ENCODE peak calls at places on chromosomes 16 and 17, in nine cellular contexts. I is amniotic stem cell, J is non-pigmented ciliary epithelial cell, P is natural killer cell, H is foreskin melanocyte, D is SJSA1, V is fibroblast of mammary gland, L is hippocampal formation, Q is adipocyte. C is an unnamed sample.

GRCh38 chr17:82444284-82444893 is 6.2 kb downstream of the CYBC1 start:
- DNase-seq in I (no peak), J (no peak), P (no peak), H (no peak), D (no peak), V (no peak), L (no peak), Q (no peak), C (no peak)

GRCh38 chr17:11240841-11241610 is at the start of gene SHISA6:
- DNase-seq in I (no peak), J (no peak), P (no peak), H (no peak), D (no peak), V (no peak), L (no peak), Q (no peak), C (no peak)

GRCh38 chr17:42843358-42843934 is 934 bp upstream of the AOC2 start:
- DNase-seq in I (peak; percentile 4), J (no peak), P (no peak), H (peak; percentile 44), D (peak; percentile 40), V (peak; percentile 80), L (peak; percentile 58), Q (peak; percentile 82), C (no peak)

GRCh38 chr17:1638624-1639300 is 6.8 kb downstream of the SCARF1 start:
- DNase-seq in I (no peak), J (no peak), P (no peak), H (no peak), D (no peak), V (no peak), L (no peak), Q (no peak), C (no peak)

GRCh38 chr16:15598648-15599190 is 44.2 kb downstream of the MARF1 start:
- DNase-seq in I (no peak), J (no peak), P (no peak), H (no peak), D (no peak), V (no peak), L (no peak), Q (no peak), C (no peak)

GRCh38 chr17:42431758-42432161 is 8.7 kb upstream of the CAVIN1 start:
- DNase-seq in I (no peak), J (no peak), P (no peak), H (no peak), D (no peak), V (peak; percentile 52), L (no peak), Q (peak; percentile 84), C (peak; percentile 12)

GRCh38 chr17:50170662-50171370 is 5.0 kb downstream of the SGCA start:
- DNase-seq in I (no peak), J (no peak), P (no peak), H (no peak), D (no peak), V (peak; percentile 11), L (no peak), Q (no peak), C (no peak)

GRCh38 chr16:27572711-27573110 is 22.8 kb downstream of the KATNIP start:
- DNase-seq in I (no peak), J (no peak), P (no peak), H (no peak), D (no peak), V (peak; percentile 69), L (no peak), Q (peak; percentile 38), C (no peak)

GRCh38 chr17:39752241-39752831 is 14.6 kb downstream of the GRB7 start:
- DNase-seq in I (no peak), J (no peak), P (no peak), H (no peak), D (no peak), V (no peak), L (no peak), Q (no peak), C (no peak)

GRCh38 chr17:52106638-52107261 is 51.8 kb downstream of the CA10 start:
- DNase-seq in I (no peak), J (no peak), P (no peak), H (peak; percentile 22), D (peak; percentile 52), V (peak; percentile 46), L (peak; percentile 36), Q (peak; percentile 53), C (peak; percentile 1)

GRCh38 chr17:2705263-2705662 is 6.3 kb downstream of the CLUH start:
- DNase-seq in I (no peak), J (peak; percentile 35), P (no peak), H (no peak), D (peak; percentile 38), V (peak; percentile 72), L (no peak), Q (no peak), C (no peak)

GRCh38 chr17:42618442-42619150 is 9.1 kb downstream of the TUBG1 start:
- DNase-seq in I (no peak), J (no peak), P (no peak), H (no peak), D (no peak), V (peak; percentile 12), L (no peak), Q (no peak), C (no peak)

GRCh38 chr17:20171741-20172377 is 162.7 kb downstream of the SPECC1 start:
- DNase-seq in I (no peak), J (no peak), P (no peak), H (no peak), D (no peak), V (no peak), L (no peak), Q (no peak), C (no peak)

GRCh38 chr16:72425571-72426341 is 253.8 kb upstream of the PMFBP1 start:
- DNase-seq in I (no peak), J (no peak), P (no peak), H (no peak), D (no peak), V (no peak), L (peak; percentile 79), Q (no peak), C (no peak)

GRCh38 chr17:31544186-31544585 is 152.7 kb downstream of the RAB11FIP4 start:
- DNase-seq in I (no peak), J (no peak), P (no peak), H (no peak), D (no peak), V (no peak), L (no peak), Q (no peak), C (no peak)

GRCh38 chr17:42692489-42692888 is 10.2 kb downstream of the CNTNAP1 start:
- DNase-seq in I (no peak), J (no peak), P (no peak), H (no peak), D (no peak), V (no peak), L (no peak), Q (no peak), C (no peak)

C was measured in HL-60.